ENCODE peak calls at places on chromosomes 11 and 22, in seven cellular contexts. Q, D, Z, W, J, I and O are unnamed samples.
A peak's percentile ranks its signal among the peaks of the same experiment; 100 is the strongest.

GRCh38 chr11:86797133-86797532 is 3.2 kb upstream of the PRSS23 start:
- DNase-seq in Q (no peak), D (no peak), Z (no peak), W (no peak), J (no peak), I (no peak), O (no peak)

GRCh38 chr11:15108592-15109130 is 6.1 kb upstream of the INSC start:
- DNase-seq in Q (no peak), D (no peak), Z (no peak), W (no peak), J (no peak), I (no peak), O (no peak)

GRCh38 chr11:69534166-69534530 is 52.7 kb downstream of the LINC01488 start:
- DNase-seq in Q (peak; percentile 50), D (no peak), Z (no peak), W (peak; percentile 66), J (no peak), I (no peak), O (no peak)

GRCh38 chr11:65032216-65032615 is 5.0 kb downstream of the SNX15 start:
- DNase-seq in Q (no peak), D (no peak), Z (peak; percentile 46), W (no peak), J (no peak), I (no peak), O (no peak)

GRCh38 chr22:37492428-37493344 is 6.5 kb upstream of the MFNG start:
- DNase-seq in Q (peak; percentile 91), D (peak; percentile 84), Z (peak; percentile 79), W (no peak), J (no peak), I (peak; percentile 46), O (peak; percentile 70)

GRCh38 chr11:72326151-72326842 is 82.3 kb upstream of the PHOX2A start:
- DNase-seq in Q (no peak), D (no peak), Z (no peak), W (no peak), J (no peak), I (peak; percentile 29), O (no peak)

GRCh38 chr11:65634905-65635731 is 2.8 kb upstream of the SIPA1 start:
- DNase-seq in Q (no peak), D (no peak), Z (no peak), W (no peak), J (no peak), I (no peak), O (no peak)

GRCh38 chr11:132347156-132348090 is 977.0 kb downstream of the NTM start:
- DNase-seq in Q (peak; percentile 76), D (no peak), Z (peak; percentile 41), W (no peak), J (no peak), I (no peak), O (peak; percentile 40)

GRCh38 chr11:7964873-7965272 is 374 bp downstream of the NLRP10 start:
- DNase-seq in Q (no peak), D (no peak), Z (no peak), W (no peak), J (no peak), I (peak; percentile 79), O (no peak)

GRCh38 chr11:61890536-61891330 is 612 bp downstream of the FADS3 start:
- DNase-seq in Q (peak; percentile 80), D (peak; percentile 77), Z (peak; percentile 61), W (peak; percentile 89), J (no peak), I (peak; percentile 58), O (peak; percentile 71)

GRCh38 chr11:27420722-27421572 is 51.6 kb downstream of the LGR4 start:
- DNase-seq in Q (no peak), D (no peak), Z (no peak), W (no peak), J (no peak), I (no peak), O (no peak)

GRCh38 chr11:119044708-119045107 is 12.3 kb downstream of the HYOU1 start:
- DNase-seq in Q (peak; percentile 69), D (no peak), Z (no peak), W (peak; percentile 20), J (no peak), I (no peak), O (peak; percentile 25)
- TF ChIP-seq CTCF in Q (peak; percentile 66), D (peak; percentile 38), Z (peak; percentile 58), W (no peak), J (peak; percentile 37), I (no peak), O (peak; percentile 42)

DNA sequence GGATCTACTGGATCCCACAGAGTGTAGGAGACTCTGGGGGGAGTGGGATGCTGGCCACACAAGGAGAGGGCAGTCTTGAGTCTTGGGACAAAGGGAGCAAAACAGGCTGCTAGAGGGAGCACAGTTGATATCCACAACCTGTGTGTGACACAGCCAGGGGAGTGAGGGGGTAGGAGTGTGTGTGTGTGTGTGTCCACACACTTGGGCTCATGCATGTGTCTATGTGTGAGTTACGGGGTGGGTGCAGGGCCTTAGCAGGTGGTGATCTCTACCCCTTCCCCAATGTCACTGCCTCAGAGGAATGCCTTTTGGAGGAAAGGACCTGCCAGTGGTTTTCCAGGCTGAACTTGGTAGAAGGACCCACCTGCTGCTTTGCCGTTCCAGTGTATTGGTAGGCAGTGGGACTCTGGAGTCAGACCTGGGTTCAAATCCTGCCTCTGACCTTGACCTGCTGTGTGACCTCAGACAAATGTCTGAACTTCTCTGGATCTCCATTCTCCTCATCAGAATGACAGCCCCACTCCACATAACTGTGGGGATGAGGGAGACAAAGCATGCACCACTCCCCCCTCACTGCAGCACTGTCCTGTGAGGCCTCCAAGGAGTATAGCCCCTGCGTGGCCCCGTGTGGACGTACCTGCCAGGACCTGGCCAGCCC is 27.2 kb downstream of the OTOG start:
- DNase-seq in Q (peak; percentile 4), D (peak; percentile 37), Z (peak; percentile 17), W (peak; percentile 11), J (no peak), I (no peak), O (no peak)
- H3K4me1 ChIP-seq in Q (no peaks in the 10 kb centered on the region), D (peaks cover 3% of the 10 kb centered on the region), Z (no peaks in the 10 kb centered on the region), W (no peaks in the 10 kb centered on the region), J (no peaks in the 10 kb centered on the region), I (no peaks in the 10 kb centered on the region), O (no peaks in the 10 kb centered on the region)

DNA sequence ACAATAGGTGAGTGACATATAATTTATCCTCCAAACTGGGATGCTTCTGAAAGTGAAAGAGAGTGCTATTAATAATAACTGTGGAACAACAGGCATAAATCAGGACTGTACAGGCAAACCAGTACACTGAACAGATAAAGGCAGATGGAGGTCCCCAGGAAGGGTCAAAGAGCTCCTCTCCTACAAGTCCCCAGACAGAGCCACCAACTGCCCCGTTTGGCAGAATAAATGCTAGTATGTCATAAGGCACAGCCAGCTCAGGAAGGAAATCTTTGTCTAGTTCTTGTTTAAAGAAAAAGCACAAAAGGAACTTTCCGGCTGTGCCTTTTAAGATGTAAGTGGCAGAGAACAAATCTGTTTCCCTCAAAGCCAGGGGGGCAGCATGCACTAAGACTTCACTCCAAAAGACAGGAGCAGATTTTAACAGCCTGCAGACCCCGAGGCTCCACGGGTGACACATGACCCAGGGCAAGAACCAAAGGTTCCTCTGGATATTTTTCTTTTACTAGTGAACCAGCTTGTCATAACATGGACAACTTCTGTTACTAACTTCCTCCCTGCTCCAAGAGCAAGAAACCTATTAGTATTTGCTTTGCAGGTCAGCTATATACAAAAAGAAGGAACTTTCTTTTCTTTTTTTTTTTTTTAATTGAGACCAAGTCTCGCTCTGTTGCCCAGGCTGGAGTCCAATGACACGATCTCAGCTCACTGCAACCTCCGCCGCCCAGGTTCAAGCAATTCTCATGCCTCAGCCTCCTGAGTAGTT is 50.2 kb downstream of the MYH9 start:
- DNase-seq in Q (no peak), D (no peak), Z (no peak), W (no peak), J (no peak), I (no peak), O (no peak)
- H3K9ac ChIP-seq in Q (no peak overlapping the region), D (no peak overlapping the region), Z (no peak overlapping the region), W (peak overlapping the region; percentile 34), J (no peak overlapping the region), I (no peak overlapping the region), O (no peak overlapping the region)

GRCh38 chr22:35299217-35299716 is 427 bp upstream of the TOM1 start:
- DNase-seq in Q (no peak), D (no peak), Z (no peak), W (no peak), J (no peak), I (peak; percentile 20), O (no peak)
- TF ChIP-seq CTCF in Q (peak; percentile 21), D (no peak), Z (no peak), W (no peak), J (no peak), I (no peak), O (no peak)

DNA sequence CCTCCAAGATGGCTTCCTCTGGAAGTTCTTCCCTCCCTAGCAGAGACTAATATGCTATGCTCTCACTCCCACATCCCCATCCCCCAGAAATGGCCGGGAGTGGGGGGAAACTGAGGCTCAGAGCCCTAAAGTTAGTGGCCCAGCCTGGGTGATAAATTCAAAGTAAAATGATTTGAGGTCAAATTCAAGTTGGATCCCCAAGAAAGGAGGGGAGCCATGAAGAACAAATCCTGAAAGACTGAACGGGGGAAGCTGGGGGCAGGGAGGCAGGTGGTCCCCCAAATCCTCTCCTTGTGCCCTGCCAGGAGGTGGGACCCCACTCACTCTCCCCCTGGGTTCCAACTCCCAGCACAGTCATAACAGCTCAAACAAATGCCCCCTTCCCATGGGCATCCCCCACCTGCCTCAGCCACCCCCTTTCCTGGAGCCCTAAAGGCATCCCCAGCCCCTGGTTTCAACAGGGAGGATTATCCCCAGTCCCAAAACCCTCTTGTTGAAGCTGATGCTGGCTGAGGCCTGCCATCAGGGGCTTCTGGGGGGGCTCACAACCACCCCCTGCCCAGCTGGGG is 1.1 kb downstream of the CBX6 start:
- DNase-seq in Q (no peak), D (no peak), Z (no peak), W (no peak), J (no peak), I (no peak), O (peak; percentile 50)
- H3K4me1 ChIP-seq in Q (peaks cover 6% of the 10 kb centered on the region), D (peaks cover 14% of the 10 kb centered on the region), Z (peaks cover 2% of the 10 kb centered on the region), W (peaks cover 16% of the 10 kb centered on the region), J (peaks cover 45% of the 10 kb centered on the region), I (peaks cover 2% of the 10 kb centered on the region), O (peaks cover 24% of the 10 kb centered on the region)

DNA sequence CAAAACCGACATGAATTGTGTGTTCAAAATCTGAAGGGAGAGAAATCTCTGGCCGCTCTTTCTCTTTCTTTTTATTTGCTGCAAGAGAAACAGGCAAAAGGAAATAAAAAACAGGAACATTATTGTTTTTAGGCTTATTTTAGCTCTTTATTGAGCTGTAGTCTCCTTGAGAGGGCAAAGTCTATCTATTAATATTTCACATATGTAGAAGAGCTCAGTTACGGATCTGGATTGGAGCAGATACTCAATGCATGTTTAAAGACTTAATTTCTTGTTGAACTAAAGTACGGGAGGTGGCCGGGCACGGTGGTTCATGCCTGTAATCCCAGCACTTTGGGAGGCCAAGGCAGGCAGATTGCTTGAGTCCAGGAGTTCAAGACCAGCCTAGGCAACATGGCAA is 78.4 kb upstream of the GDPD4 start:
- DNase-seq in Q (no peak), D (no peak), Z (no peak), W (no peak), J (no peak), I (no peak), O (no peak)
- H3K9ac ChIP-seq in Q (no peak overlapping the region), D (no peak overlapping the region), Z (no peak overlapping the region), W (no peak overlapping the region), J (no peak overlapping the region), I (no peak overlapping the region), O (no peak overlapping the region)

DNA sequence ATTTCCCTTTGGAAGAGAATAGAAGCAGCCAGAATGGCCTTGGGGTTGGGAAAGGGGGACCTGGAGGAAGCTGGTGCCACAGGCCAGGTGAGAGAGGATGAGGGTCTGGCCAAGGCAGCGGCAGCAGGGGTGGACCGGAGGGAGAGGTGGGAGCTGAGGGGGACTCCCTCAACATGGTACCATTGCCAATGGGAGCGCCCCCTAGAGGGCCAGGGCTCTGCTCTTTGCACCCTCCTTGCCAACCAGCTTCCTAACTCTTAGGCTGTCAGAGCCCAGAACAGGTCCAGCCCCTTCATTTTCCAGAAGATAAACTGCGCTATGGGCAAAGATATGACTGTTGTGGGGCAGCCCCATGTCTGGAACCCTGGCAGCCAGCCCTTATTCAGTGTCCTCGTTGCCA is 185.0 kb downstream of the GRIK4 start:
- DNase-seq in Q (peak; percentile 80), D (peak; percentile 83), Z (peak; percentile 63), W (no peak), J (no peak), I (no peak), O (no peak)
- TF ChIP-seq CTCF in Q (peak; percentile 75), D (peak; percentile 74), Z (peak; percentile 73), W (no peak), J (peak; percentile 50), I (no peak), O (peak; percentile 48)